ENCODE peak calls at places on chromosomes 16 and 17, in seven cellular contexts. N is right lobe of liver; I is cardiac muscle cell; R is stimulated activated CD8-positive, alpha-beta memory T cell treated with anti-CD3 and anti-CD28 coated beads, Interleukin-2, amount 100 ng/mL, for 48 hours; P is memory B cell; Y is fibroblast of mammary gland; D is adipocyte. W is an unnamed sample.

GRCh38 chr17:75856062-75856681 is 1.0 kb upstream of the WBP2 start:
- DNase-seq in Y (no peak), P (no peak), R (no peak), I (no peak), D (peak), N (no peak), W (no peak)

GRCh38 chr17:10646393-10646990 is 10.6 kb downstream of the MYH3 start:
- DNase-seq in N (peak), I (peak), R (peak), P (peak), Y (peak), D (peak), W (peak)

GRCh38 chr16:67137605-67138004 is 13.2 kb downstream of the B3GNT9 start:
- DNase-seq in D (no peak), I (peak), Y (no peak), N (no peak), P (no peak), R (no peak), W (no peak)

GRCh38 chr16:34802848-34803599 is 1343.6 kb downstream of the TP53TG3F start:
- DNase-seq in Y (no peak), D (no peak), I (no peak), R (no peak), N (no peak), P (no peak), W (no peak)

GRCh38 chr16:3149630-3150345 is 15.0 kb downstream of the ZNF213 start:
- DNase-seq in D (peak), N (no peak), P (peak), R (peak), Y (peak), I (peak), W (peak)

GRCh38 chr16:12758031-12758669 is 45.5 kb downstream of the CPPED1 start:
- DNase-seq in D (no peak), Y (no peak), R (no peak), N (no peak), P (no peak), I (peak), W (peak)

GRCh38 chr17:58006563-58006923 is 503 bp downstream of the SRSF1 start:
- DNase-seq in R (peak), D (peak), N (peak), I (peak), P (no peak), Y (peak), W (peak)

GRCh38 chr17:418421-418751 is 65.8 kb upstream of the RPH3AL start:
- DNase-seq in Y (no peak), R (no peak), N (no peak), I (no peak), P (no peak), D (no peak), W (no peak)

GRCh38 chr17:75645889-75646625 is 12.8 kb downstream of the SMIM5 start:
- DNase-seq in N (peak), P (no peak), D (no peak), I (no peak), R (no peak), Y (no peak), W (peak)